ENCODE peak calls at places on chromosomes 12 and 14, in six cellular contexts. One of them, this sample, is unnamed.

GRCh38 chr12:22117551-22117950 is 71.5 kb downstream of the CMAS start:
- DNase-seq in H1: no peak
- DNase-seq in HepG2: no peak
- DNase-seq in GM12878: no peak
- DNase-seq in SK-N-SH: no peak
- DNase-seq in K562: no peak
- DNase-seq in this sample: no peak

GRCh38 chr12:104475269-104475668 is 18.5 kb downstream of the CHST11 start:
- DNase-seq in GM12878: no peak
- DNase-seq in HepG2: no peak
- DNase-seq in H1: no peak
- DNase-seq in K562: no peak
- DNase-seq in SK-N-SH: no peak
- DNase-seq in this sample: no peak

GRCh38 chr12:119157528-119157927 is 21.2 kb upstream of the HSPB8 start:
- DNase-seq in H1: no peak
- DNase-seq in GM12878: no peak
- DNase-seq in HepG2: no peak
- DNase-seq in SK-N-SH: no peak
- DNase-seq in K562: no peak
- DNase-seq in this sample: no peak

GRCh38 chr12:53949631-53950440 is 4.9 kb upstream of the HOXC12 start:
- DNase-seq in H1: no peak
- DNase-seq in GM12878: no peak
- DNase-seq in K562: peak
- DNase-seq in HepG2: peak
- DNase-seq in SK-N-SH: no peak
- DNase-seq in this sample: peak

GRCh38 chr14:40599726-40600125 is 1007.0 kb upstream of the LRFN5 start:
- DNase-seq in K562: no peak
- DNase-seq in H1: no peak
- DNase-seq in HepG2: no peak
- DNase-seq in SK-N-SH: no peak
- DNase-seq in GM12878: no peak
- DNase-seq in this sample: no peak

GRCh38 chr12:108591267-108591980 is 6.5 kb downstream of the TMEM119 start:
- DNase-seq in K562: no peak
- DNase-seq in H1: no peak
- DNase-seq in GM12878: no peak
- DNase-seq in SK-N-SH: no peak
- DNase-seq in HepG2: no peak
- DNase-seq in this sample: no peak

GRCh38 chr14:75049731-75050201 is 1.5 kb downstream of the MLH3 start:
- DNase-seq in SK-N-SH: no peak
- DNase-seq in K562: no peak
- DNase-seq in H1: no peak
- DNase-seq in GM12878: no peak
- DNase-seq in HepG2: no peak
- DNase-seq in this sample: no peak

GRCh38 chr12:47035459-47035858 is 44.0 kb upstream of the PCED1B start:
- DNase-seq in H1: no peak
- DNase-seq in SK-N-SH: no peak
- DNase-seq in K562: no peak
- DNase-seq in GM12878: no peak
- DNase-seq in HepG2: no peak
- DNase-seq in this sample: no peak

GRCh38 chr12:6364037-6364360 is 11.4 kb downstream of the SCNN1A start:
- DNase-seq in HepG2: no peak
- DNase-seq in GM12878: no peak
- DNase-seq in SK-N-SH: no peak
- DNase-seq in K562: no peak
- DNase-seq in H1: no peak
- DNase-seq in this sample: peak

GRCh38 chr12:49673446-49674317 is 33.5 kb downstream of the FMNL3 start:
- DNase-seq in H1: no peak
- DNase-seq in GM12878: no peak
- DNase-seq in HepG2: peak
- DNase-seq in SK-N-SH: peak
- DNase-seq in K562: peak
- DNase-seq in this sample: no peak

GRCh38 chr14:24310387-24310665 is 386 bp downstream of the LTB4R2 start:
- DNase-seq in H1: no peak
- DNase-seq in SK-N-SH: no peak
- DNase-seq in K562: no peak
- DNase-seq in HepG2: no peak
- DNase-seq in GM12878: no peak
- DNase-seq in this sample: no peak

GRCh38 chr14:24313912-24314311 is 2.6 kb downstream of the LTB4R start:
- DNase-seq in HepG2: no peak
- DNase-seq in GM12878: no peak
- DNase-seq in K562: no peak
- DNase-seq in SK-N-SH: no peak
- DNase-seq in H1: no peak
- DNase-seq in this sample: no peak

GRCh38 chr14:24312736-24313507 is 1.6 kb downstream of the LTB4R start:
- DNase-seq in K562: no peak
- DNase-seq in HepG2: no peak
- DNase-seq in GM12878: no peak
- DNase-seq in H1: no peak
- DNase-seq in SK-N-SH: no peak
- DNase-seq in this sample: no peak

GRCh38 chr14:24310666-24311604 is at the start of gene LTB4R:
- DNase-seq in GM12878: no peak
- DNase-seq in HepG2: no peak
- DNase-seq in SK-N-SH: no peak
- DNase-seq in K562: no peak
- DNase-seq in H1: no peak
- DNase-seq in this sample: no peak

GRCh38 chr14:24311837-24312615 is 724 bp downstream of the LTB4R start:
- DNase-seq in GM12878: no peak
- DNase-seq in K562: no peak
- DNase-seq in SK-N-SH: no peak
- DNase-seq in HepG2: no peak
- DNase-seq in H1: no peak
- DNase-seq in this sample: no peak
- TF ChIP-seq JUND in GM12878: no peak
- TF ChIP-seq JUND in K562: no peak
- TF ChIP-seq JUND in SK-N-SH: no peak
- TF ChIP-seq JUND in HepG2: no peak
- TF ChIP-seq JUND in H1: no peak
- TF ChIP-seq JUND in this sample: no peak

GRCh38 chr12:122516544-122517361 is 10.0 kb downstream of the RSRC2 start:
- DNase-seq in H1: no peak
- DNase-seq in GM12878: no peak
- DNase-seq in K562: no peak
- DNase-seq in SK-N-SH: no peak
- DNase-seq in HepG2: no peak
- DNase-seq in this sample: no peak

GRCh38 chr12:122518908-122519307 is 7.8 kb downstream of the RSRC2 start:
- DNase-seq in GM12878: no peak
- DNase-seq in HepG2: no peak
- DNase-seq in K562: no peak
- DNase-seq in SK-N-SH: no peak
- DNase-seq in H1: no peak
- DNase-seq in this sample: no peak

GRCh38 chr12:122517877-122518276 is 8.9 kb downstream of the RSRC2 start:
- DNase-seq in GM12878: no peak
- DNase-seq in H1: no peak
- DNase-seq in HepG2: no peak
- DNase-seq in K562: no peak
- DNase-seq in SK-N-SH: no peak
- DNase-seq in this sample: no peak

GRCh38 chr12:122515275-122515674 is 11.5 kb downstream of the RSRC2 start:
- DNase-seq in K562: no peak
- DNase-seq in HepG2: no peak
- DNase-seq in H1: no peak
- DNase-seq in SK-N-SH: no peak
- DNase-seq in GM12878: no peak
- DNase-seq in this sample: no peak

DNA sequence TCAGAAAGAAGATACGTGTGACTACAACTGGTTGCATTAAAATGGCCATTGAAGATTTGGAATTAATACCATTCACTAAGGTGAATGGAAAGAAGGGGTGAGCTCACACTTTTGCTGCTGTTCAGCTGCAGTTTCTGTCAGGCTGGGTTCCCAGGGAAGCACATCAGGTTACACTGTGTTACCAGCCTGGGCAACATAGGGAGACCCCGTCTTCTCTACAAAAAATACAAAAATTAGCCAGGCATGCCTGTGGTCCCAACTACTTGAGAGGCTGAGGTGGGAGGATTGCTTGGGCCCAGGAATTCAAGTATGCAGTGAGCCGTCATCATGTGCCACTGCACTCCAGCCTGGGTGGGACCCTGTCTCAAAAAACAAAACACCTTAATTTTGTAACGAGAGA is 12.9 kb upstream of the ZCCHC8 start:
- DNase-seq in HepG2: no peak
- DNase-seq in GM12878: no peak
- DNase-seq in SK-N-SH: no peak
- DNase-seq in H1: no peak
- DNase-seq in K562: no peak
- DNase-seq in this sample: no peak
- TF ChIP-seq JUND in HepG2: no peak
- TF ChIP-seq JUND in GM12878: no peak
- TF ChIP-seq JUND in SK-N-SH: no peak
- TF ChIP-seq JUND in H1: no peak
- TF ChIP-seq JUND in K562: no peak
- TF ChIP-seq JUND in this sample: no peak

GRCh38 chr14:68520637-68521556 is 272.0 kb downstream of the ZFP36L1 start:
- DNase-seq in H1: peak
- DNase-seq in SK-N-SH: no peak
- DNase-seq in GM12878: no peak
- DNase-seq in K562: no peak
- DNase-seq in HepG2: peak
- DNase-seq in this sample: peak
- TF ChIP-seq JUND in H1: peak
- TF ChIP-seq JUND in SK-N-SH: no peak
- TF ChIP-seq JUND in GM12878: no peak
- TF ChIP-seq JUND in K562: no peak
- TF ChIP-seq JUND in HepG2: peak
- TF ChIP-seq JUND in this sample: peak

DNA sequence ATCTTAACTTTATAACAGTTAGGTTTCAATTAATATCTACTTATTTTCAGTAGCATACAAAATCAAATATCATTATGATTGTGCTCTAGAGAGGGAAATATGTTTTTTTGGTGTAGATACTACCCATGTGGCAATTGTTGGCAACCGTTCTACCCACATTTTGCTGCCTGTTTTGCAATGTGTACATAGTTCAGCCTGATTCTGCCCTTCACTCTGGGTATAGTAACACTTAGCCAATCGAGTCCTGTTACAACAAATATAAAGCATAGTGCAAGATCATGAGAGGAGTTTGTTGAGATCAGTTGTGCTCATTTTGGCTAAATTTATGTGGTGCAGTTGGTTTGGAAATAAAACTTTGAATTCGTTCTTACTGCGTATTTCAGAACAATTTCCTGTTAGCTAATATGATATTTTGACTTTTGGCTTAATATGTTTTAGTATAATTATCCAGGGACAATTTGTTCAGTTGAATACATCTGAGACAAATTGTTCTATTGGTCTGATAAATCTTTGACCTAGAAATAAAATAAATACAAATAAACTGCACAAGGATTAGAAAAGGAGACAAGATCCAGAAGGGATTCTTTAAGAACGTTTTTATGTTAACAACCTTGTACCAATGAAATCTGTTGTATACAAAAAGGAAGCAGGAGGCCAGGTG is 76.9 kb downstream of the ATF7IP start:
- DNase-seq in K562: no peak
- DNase-seq in GM12878: no peak
- DNase-seq in H1: no peak
- DNase-seq in HepG2: no peak
- DNase-seq in SK-N-SH: no peak
- DNase-seq in this sample: no peak
- TF ChIP-seq JUND in K562: no peak
- TF ChIP-seq JUND in GM12878: no peak
- TF ChIP-seq JUND in H1: no peak
- TF ChIP-seq JUND in HepG2: no peak
- TF ChIP-seq JUND in SK-N-SH: no peak
- TF ChIP-seq JUND in this sample: no peak